ENCODE peak calls at places on chromosomes 1 and 21, in four cellular contexts. U is K562, S is HepG2, K is GM12878. P is an unnamed sample.

GRCh38 chr21:31331231-31331630 is 12.8 kb downstream of the TIAM1 start:
- DNase-seq in K (no peak), U (no peak), S (no peak), P (no peak)

GRCh38 chr1:203607169-203607873 is 19.3 kb upstream of the ATP2B4 start:
- DNase-seq in K (no peak), S (no peak), U (peak), P (peak)

GRCh38 chr1:164801246-164801731 is 242.3 kb downstream of the PBX1 start:
- DNase-seq in K (no peak), U (no peak), S (no peak), P (no peak)

GRCh38 chr1:205939690-205940330 is 3.4 kb downstream of the SLC26A9 start:
- DNase-seq in U (peak), K (no peak), S (peak), P (peak)

GRCh38 chr1:8412183-8412831 is 94.4 kb downstream of the SLC45A1 start:
- DNase-seq in S (no peak), U (no peak), K (no peak), P (peak)

GRCh38 chr1:205930698-205931330 is 12.4 kb downstream of the SLC26A9 start:
- DNase-seq in K (no peak), S (no peak), U (no peak), P (no peak)

GRCh38 chr1:48430832-48431231 is 41.2 kb downstream of the SPATA6 start:
- DNase-seq in U (no peak), S (no peak), K (no peak), P (no peak)

GRCh38 chr1:214513394-214513793 is 38.0 kb downstream of the PTPN14 start:
- DNase-seq in K (no peak), U (no peak), S (no peak), P (no peak)

GRCh38 chr1:244006961-244007360 is 44.1 kb upstream of the ZBTB18 start:
- DNase-seq in U (no peak), K (no peak), S (no peak), P (no peak)

GRCh38 chr1:26197301-26197700 is 6.9 kb downstream of the CATSPER4 start:
- DNase-seq in S (no peak), K (no peak), U (no peak), P (no peak)

GRCh38 chr1:94746635-94747525 is 73.3 kb upstream of the SLC44A3 start:
- DNase-seq in S (no peak), K (no peak), U (no peak), P (no peak)

GRCh38 chr1:93080424-93080823 is 1.3 kb downstream of the MTF2 start:
- DNase-seq in S (peak), K (peak), U (peak), P (peak)

GRCh38 chr21:46079357-46080170 is 18.3 kb upstream of the COL6A2 start:
- DNase-seq in U (no peak), K (no peak), S (no peak), P (no peak)

GRCh38 chr1:76998582-76999189 is 131.4 kb downstream of the ST6GALNAC5 start:
- DNase-seq in U (no peak), S (no peak), K (no peak), P (peak)

GRCh38 chr1:20723159-20723536 is 5.3 kb upstream of the KIF17 start:
- DNase-seq in S (no peak), K (no peak), U (no peak), P (no peak)

GRCh38 chr21:36509966-36510742 is 30.2 kb upstream of the CLDN14 start:
- DNase-seq in K (no peak), S (no peak), U (no peak), P (no peak)

GRCh38 chr1:212368073-212368484 is 46.6 kb downstream of the PACC1 start:
- DNase-seq in K (peak), S (peak), U (peak), P (peak)

GRCh38 chr1:67213948-67214347 is 47.7 kb downstream of the IL23R start:
- DNase-seq in S (no peak), K (no peak), U (no peak), P (no peak)

GRCh38 chr1:199272107-199272506 is 633.3 kb downstream of the PTPRC start:
- DNase-seq in U (no peak), K (no peak), S (no peak), P (no peak)

GRCh38 chr21:44761011-44761729 is 40.5 kb downstream of the UBE2G2 start:
- DNase-seq in S (peak), U (no peak), K (no peak), P (peak)

GRCh38 chr1:7558041-7558461 is 213.0 kb upstream of the VAMP3 start:
- DNase-seq in U (no peak), S (no peak), K (no peak), P (no peak)

GRCh38 chr1:20255666-20256065 is 35.0 kb upstream of the VWA5B1 start:
- DNase-seq in K (no peak), U (peak), S (no peak), P (peak)

GRCh38 chr1:144101397-144102050 is 129.7 kb upstream of the FAM72C start:
- DNase-seq in U (no peak), K (no peak), S (no peak), P (peak)

GRCh38 chr1:22326931-22327330 is 124.7 kb upstream of the ZBTB40 start:
- DNase-seq in U (no peak), K (no peak), S (no peak), P (no peak)

GRCh38 chr21:33543505-33544129 is 779 bp downstream of the SON start:
- DNase-seq in K (no peak), U (no peak), S (no peak), P (no peak)

GRCh38 chr1:2192031-2192995 is 2.3 kb downstream of the FAAP20 start:
- DNase-seq in U (no peak), K (no peak), S (no peak), P (no peak)

GRCh38 chr1:167186771-167187170 is 33.9 kb upstream of the POU2F1 start:
- DNase-seq in U (no peak), S (no peak), K (no peak), P (no peak)

GRCh38 chr1:229262239-229262638 is 8.7 kb upstream of the RAB4A start:
- DNase-seq in S (no peak), K (no peak), U (no peak), P (no peak)

GRCh38 chr1:43766818-43767525 is 59.6 kb downstream of the ST3GAL3 start:
- DNase-seq in S (no peak), K (peak), U (no peak), P (no peak)

GRCh38 chr1:147580200-147580557 is 38.9 kb downstream of the BCL9 start:
- DNase-seq in K (no peak), U (no peak), S (no peak), P (no peak)

GRCh38 chr1:24294228-24294672 is 24.9 kb upstream of the GRHL3 start:
- DNase-seq in U (no peak), K (no peak), S (no peak), P (peak)

GRCh38 chr1:179178965-179179364 is 50.5 kb downstream of the ABL2 start:
- DNase-seq in U (no peak), K (no peak), S (no peak), P (no peak)

GRCh38 chr1:173044656-173045055 is 6.1 kb downstream of the TNFSF18 start:
- DNase-seq in S (no peak), K (no peak), U (no peak), P (no peak)

GRCh38 chr1:173038875-173039554 is 11.7 kb downstream of the TNFSF18 start:
- DNase-seq in U (no peak), S (no peak), K (no peak), P (no peak)

GRCh38 chr1:173039621-173040020 is 11.1 kb downstream of the TNFSF18 start:
- DNase-seq in U (no peak), K (no peak), S (no peak), P (no peak)

GRCh38 chr1:173042806-173043205 is 7.9 kb downstream of the TNFSF18 start:
- DNase-seq in K (no peak), U (no peak), S (no peak), P (no peak)

GRCh38 chr1:173043253-173043652 is 7.5 kb downstream of the TNFSF18 start:
- DNase-seq in U (no peak), S (peak), K (no peak), P (peak)
- TF ChIP-seq MAX in U (no peak), S (no peak), K (no peak), P (no peak)

GRCh38 chr1:221532071-221532755 is 209.7 kb downstream of the DUSP10 start:
- DNase-seq in U (no peak), S (no peak), K (no peak), P (no peak)
- TF ChIP-seq CHD4 in U (no peak), S (no peak), K (no peak), P (no peak)

DNA sequence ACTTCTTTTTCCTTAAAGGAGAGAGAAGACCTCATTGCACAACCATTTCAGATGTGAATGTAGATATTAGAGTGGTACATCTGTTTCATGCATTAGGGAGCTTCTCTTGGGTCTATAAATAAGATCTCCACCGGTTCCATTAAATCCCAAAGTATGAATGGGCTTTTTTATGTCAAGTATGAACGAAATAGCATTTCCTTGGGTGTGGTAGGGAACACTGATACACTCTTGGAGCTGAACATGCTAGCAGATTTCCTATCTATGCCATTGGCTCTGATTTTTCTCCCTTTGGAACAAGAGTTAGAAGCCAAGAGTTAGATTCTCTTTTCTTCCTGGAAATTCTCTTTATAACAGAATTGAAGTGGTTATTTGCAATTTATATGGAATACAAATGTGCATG is 245.6 kb upstream of the ADAMTS5 start:
- DNase-seq in S (no peak), K (no peak), U (no peak), P (no peak)
- TF ChIP-seq MAX in S (no peak), K (no peak), U (no peak), P (no peak)

DNA sequence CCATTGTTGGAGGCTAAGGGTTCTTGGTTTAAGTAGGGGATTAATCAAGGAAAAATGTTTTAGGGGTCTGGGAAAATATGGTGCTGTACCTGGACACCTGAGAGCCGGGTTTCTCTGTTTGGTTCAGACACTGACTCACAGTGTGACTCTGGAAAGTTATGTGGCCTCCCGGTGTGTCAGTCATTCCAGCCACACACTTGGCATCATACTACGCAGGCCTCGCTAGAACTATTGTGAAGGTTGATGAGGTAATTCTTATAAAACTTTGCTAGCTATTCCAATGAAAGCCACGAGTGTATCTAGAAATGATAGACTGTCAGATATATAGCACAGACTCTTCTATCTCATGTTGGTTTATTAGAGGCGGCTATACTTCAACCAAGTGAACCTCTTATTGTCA is 4.8 kb upstream of the CAMSAP2 start:
- DNase-seq in K (no peak), S (no peak), U (no peak), P (no peak)
- TF ChIP-seq CHD4 in K (no peak), S (no peak), U (no peak), P (no peak)

GRCh38 chr21:15160136-15160535 is 95.3 kb upstream of the NRIP1 start:
- DNase-seq in K (no peak), U (no peak), S (no peak), P (no peak)

GRCh38 chr21:15164678-15165303 is 100.0 kb upstream of the NRIP1 start:
- DNase-seq in U (no peak), K (no peak), S (peak), P (no peak)

DNA sequence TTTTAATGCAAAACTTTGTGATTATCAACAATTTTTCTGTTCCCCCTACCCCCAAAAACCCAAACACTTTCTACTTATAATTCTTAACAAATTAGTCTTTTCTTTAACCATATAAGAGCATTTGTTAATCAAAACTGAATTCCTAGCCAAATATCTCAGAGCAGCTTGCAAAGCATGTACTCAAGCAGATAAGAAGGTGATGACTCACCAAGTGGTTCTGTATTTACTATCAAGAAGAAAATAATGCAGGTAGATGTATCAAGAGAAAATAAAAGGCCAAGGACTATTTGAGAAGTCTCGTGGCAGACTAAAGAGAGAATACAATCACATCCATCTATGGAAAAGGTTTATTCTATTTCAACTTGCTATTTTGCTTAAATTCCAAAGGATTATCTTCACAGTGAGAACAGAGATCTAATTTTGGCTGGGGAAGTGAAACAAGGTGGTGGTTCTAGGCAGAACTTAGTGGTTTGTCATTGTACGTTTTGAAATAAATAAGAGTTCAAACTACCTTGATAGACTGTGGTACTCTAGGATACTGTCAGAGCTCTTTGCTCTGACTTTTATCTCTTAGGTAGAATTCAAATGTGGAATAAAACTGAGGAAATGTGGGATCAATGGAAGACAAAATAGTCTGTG is 94.7 kb upstream of the NRIP1 start:
- DNase-seq in K (no peak), S (no peak), U (no peak), P (no peak)
- TF ChIP-seq MAX in K (no peak), S (no peak), U (no peak), P (no peak)

GRCh38 chr1:182860658-182861057 is 21.5 kb downstream of the DHX9 start:
- DNase-seq in U (no peak), K (no peak), S (no peak), P (no peak)
- TF ChIP-seq CHD4 in U (no peak), K (no peak), S (no peak), P (no peak)

GRCh38 chr1:101278845-101279244 is 42.0 kb downstream of the S1PR1 start:
- DNase-seq in U (no peak), S (no peak), K (no peak), P (no peak)

GRCh38 chr1:101283443-101283842 is 46.6 kb downstream of the S1PR1 start:
- DNase-seq in S (no peak), U (peak), K (no peak), P (no peak)

GRCh38 chr1:101280049-101280448 is 43.2 kb downstream of the S1PR1 start:
- DNase-seq in K (no peak), U (no peak), S (no peak), P (no peak)

GRCh38 chr1:101282314-101283087 is 45.7 kb downstream of the S1PR1 start:
- DNase-seq in U (no peak), S (no peak), K (no peak), P (no peak)

GRCh38 chr1:101280942-101281654 is 44.3 kb downstream of the S1PR1 start:
- DNase-seq in S (no peak), U (no peak), K (no peak), P (no peak)
- TF ChIP-seq MAX in S (no peak), U (no peak), K (no peak), P (no peak)

GRCh38 chr1:55477953-55478352 is 262.8 kb upstream of the USP24 start:
- DNase-seq in K (no peak), S (no peak), U (no peak), P (no peak)
- TF ChIP-seq CHD4 in K (no peak), S (no peak), U (no peak), P (no peak)

P was measured in A549.